ENCODE peak calls at places on chromosome 18, in seven cellular contexts. One of them, this sample, is unnamed. For H3K79me2, the result is how much of the 10 kb centered on the place peaks cover.

GRCh38 chr18:394997-395383 is 105.5 kb downstream of the COLEC12 start:
- DNase-seq in GM23248: peak
- DNase-seq in neural progenitor cell: no peak
- DNase-seq in MM.1S: no peak
- DNase-seq in HCT116: no peak
- DNase-seq in PC-3: no peak
- DNase-seq in GM23338: no peak
- DNase-seq in this sample: peak

GRCh38 chr18:46250084-46250811 is 146.1 kb downstream of the HAUS1 start:
- DNase-seq in GM23248: peak
- DNase-seq in neural progenitor cell: no peak
- DNase-seq in MM.1S: peak
- DNase-seq in HCT116: peak
- DNase-seq in PC-3: peak
- DNase-seq in GM23338: peak
- DNase-seq in this sample: peak

GRCh38 chr18:3689986-3690681 is 240.2 kb downstream of the TGIF1 start:
- DNase-seq in GM23248: no peak
- DNase-seq in neural progenitor cell: no peak
- DNase-seq in MM.1S: no peak
- DNase-seq in HCT116: no peak
- DNase-seq in PC-3: no peak
- DNase-seq in GM23338: peak
- DNase-seq in this sample: no peak

GRCh38 chr18:59656488-59656887 is 40.7 kb downstream of the CCBE1 start:
- DNase-seq in GM23248: no peak
- DNase-seq in neural progenitor cell: no peak
- DNase-seq in MM.1S: no peak
- DNase-seq in HCT116: no peak
- DNase-seq in PC-3: no peak
- DNase-seq in GM23338: no peak
- DNase-seq in this sample: no peak

GRCh38 chr18:3100498-3101132 is 87.7 kb upstream of the LPIN2 start:
- DNase-seq in GM23248: no peak
- DNase-seq in neural progenitor cell: no peak
- DNase-seq in MM.1S: no peak
- DNase-seq in HCT116: no peak
- DNase-seq in PC-3: no peak
- DNase-seq in GM23338: no peak
- DNase-seq in this sample: no peak

GRCh38 chr18:49561377-49562193 is at the start of gene LIPG:
- DNase-seq in GM23248: peak
- DNase-seq in neural progenitor cell: peak
- DNase-seq in MM.1S: peak
- DNase-seq in HCT116: peak
- DNase-seq in PC-3: peak
- DNase-seq in GM23338: peak
- DNase-seq in this sample: peak

GRCh38 chr18:48254077-48254602 is 155.0 kb downstream of the ZBTB7C start:
- DNase-seq in GM23248: no peak
- DNase-seq in neural progenitor cell: no peak
- DNase-seq in MM.1S: no peak
- DNase-seq in HCT116: no peak
- DNase-seq in PC-3: no peak
- DNase-seq in GM23338: no peak
- DNase-seq in this sample: no peak

GRCh38 chr18:57666818-57667497 is 45.3 kb upstream of the NARS1 start:
- DNase-seq in GM23248: peak
- DNase-seq in neural progenitor cell: no peak
- DNase-seq in MM.1S: no peak
- DNase-seq in HCT116: no peak
- DNase-seq in PC-3: no peak
- DNase-seq in GM23338: no peak
- DNase-seq in this sample: peak

GRCh38 chr18:56327171-56327885 is 311.1 kb downstream of the TXNL1 start:
- DNase-seq in GM23248: peak
- DNase-seq in neural progenitor cell: no peak
- DNase-seq in MM.1S: no peak
- DNase-seq in HCT116: no peak
- DNase-seq in PC-3: no peak
- DNase-seq in GM23338: no peak
- DNase-seq in this sample: no peak

GRCh38 chr18:73683618-73684238 is 463.9 kb downstream of the FBXO15 start:
- DNase-seq in GM23248: peak
- DNase-seq in neural progenitor cell: no peak
- DNase-seq in MM.1S: peak
- DNase-seq in HCT116: no peak
- DNase-seq in PC-3: peak
- DNase-seq in GM23338: no peak
- DNase-seq in this sample: no peak

GRCh38 chr18:15165048-15165447 is 417.1 kb downstream of the ANKRD30B start:
- DNase-seq in GM23248: no peak
- DNase-seq in neural progenitor cell: no peak
- DNase-seq in MM.1S: no peak
- DNase-seq in HCT116: no peak
- DNase-seq in PC-3: peak
- DNase-seq in GM23338: no peak
- DNase-seq in this sample: no peak

GRCh38 chr18:44682181-44682870 is 1.6 kb downstream of the SETBP1 start:
- DNase-seq in GM23248: no peak
- DNase-seq in neural progenitor cell: peak
- DNase-seq in MM.1S: peak
- DNase-seq in HCT116: no peak
- DNase-seq in PC-3: no peak
- DNase-seq in GM23338: peak
- DNase-seq in this sample: peak

GRCh38 chr18:57931038-57931437 is 113.0 kb upstream of the NEDD4L start:
- DNase-seq in GM23248: no peak
- DNase-seq in neural progenitor cell: no peak
- DNase-seq in MM.1S: peak
- DNase-seq in HCT116: no peak
- DNase-seq in PC-3: no peak
- DNase-seq in GM23338: no peak
- DNase-seq in this sample: no peak

GRCh38 chr18:25931126-25931525 is 159.3 kb downstream of the SS18 start:
- DNase-seq in GM23248: no peak
- DNase-seq in neural progenitor cell: no peak
- DNase-seq in MM.1S: no peak
- DNase-seq in HCT116: no peak
- DNase-seq in PC-3: no peak
- DNase-seq in GM23338: no peak
- DNase-seq in this sample: no peak
- H3K79me2 ChIP-seq in GM23248: under half
- H3K79me2 ChIP-seq in neural progenitor cell: under half
- H3K79me2 ChIP-seq in MM.1S: under half
- H3K79me2 ChIP-seq in HCT116: under half
- H3K79me2 ChIP-seq in PC-3: under half
- H3K79me2 ChIP-seq in GM23338: under half
- H3K79me2 ChIP-seq in this sample: under half

GRCh38 chr18:31563778-31564177 is 27.9 kb upstream of the TTR start:
- DNase-seq in GM23248: peak
- DNase-seq in neural progenitor cell: no peak
- DNase-seq in MM.1S: no peak
- DNase-seq in HCT116: no peak
- DNase-seq in PC-3: peak
- DNase-seq in GM23338: no peak
- DNase-seq in this sample: no peak
- TF ChIP-seq EZH2phosphoT487 in GM23248: no peak
- TF ChIP-seq EZH2phosphoT487 in neural progenitor cell: no peak
- TF ChIP-seq EZH2phosphoT487 in MM.1S: no peak
- TF ChIP-seq EZH2phosphoT487 in HCT116: no peak
- TF ChIP-seq EZH2phosphoT487 in PC-3: no peak
- TF ChIP-seq EZH2phosphoT487 in GM23338: no peak
- TF ChIP-seq EZH2phosphoT487 in this sample: no peak

DNA sequence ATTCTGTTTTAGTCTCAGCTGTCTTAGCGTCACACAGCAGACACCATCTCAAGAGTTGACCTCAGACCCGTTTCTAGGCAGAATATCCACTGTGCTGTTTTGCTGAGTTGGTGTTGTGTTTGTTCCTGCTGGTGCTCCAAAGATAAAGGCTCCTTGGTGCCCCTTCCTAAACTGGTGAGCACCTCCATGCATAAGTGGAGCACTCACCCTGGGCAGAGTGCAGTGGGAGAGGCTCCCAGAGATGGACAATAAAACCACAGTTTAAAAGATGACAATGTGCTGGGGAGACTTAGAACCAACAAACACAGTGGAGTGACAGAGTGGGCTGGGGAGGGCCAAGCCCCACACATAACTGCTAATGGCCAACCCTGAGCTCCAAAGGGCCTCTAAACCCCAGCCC is 271.1 kb downstream of the PHLPP1 start:
- DNase-seq in GM23248: no peak
- DNase-seq in neural progenitor cell: no peak
- DNase-seq in MM.1S: no peak
- DNase-seq in HCT116: no peak
- DNase-seq in PC-3: no peak
- DNase-seq in GM23338: no peak
- DNase-seq in this sample: no peak
- TF ChIP-seq EZH2 in GM23248: no peak
- TF ChIP-seq EZH2 in neural progenitor cell: no peak
- TF ChIP-seq EZH2 in MM.1S: no peak
- TF ChIP-seq EZH2 in HCT116: no peak
- TF ChIP-seq EZH2 in PC-3: no peak
- TF ChIP-seq EZH2 in GM23338: no peak
- TF ChIP-seq EZH2 in this sample: no peak

GRCh38 chr18:78703297-78703696 is 276.3 kb upstream of the SALL3 start:
- DNase-seq in GM23248: no peak
- DNase-seq in neural progenitor cell: no peak
- DNase-seq in MM.1S: no peak
- DNase-seq in HCT116: no peak
- DNase-seq in PC-3: no peak
- DNase-seq in GM23338: peak
- DNase-seq in this sample: no peak
- H3K79me2 ChIP-seq in GM23248: under half
- H3K79me2 ChIP-seq in neural progenitor cell: under half
- H3K79me2 ChIP-seq in MM.1S: under half
- H3K79me2 ChIP-seq in HCT116: under half
- H3K79me2 ChIP-seq in PC-3: under half
- H3K79me2 ChIP-seq in GM23338: under half
- H3K79me2 ChIP-seq in this sample: under half

GRCh38 chr18:77067315-77068061 is 65.1 kb downstream of the MBP start:
- DNase-seq in GM23248: peak
- DNase-seq in neural progenitor cell: no peak
- DNase-seq in MM.1S: no peak
- DNase-seq in HCT116: peak
- DNase-seq in PC-3: peak
- DNase-seq in GM23338: no peak
- DNase-seq in this sample: peak
- TF ChIP-seq EZH2phosphoT487 in GM23248: no peak
- TF ChIP-seq EZH2phosphoT487 in neural progenitor cell: no peak
- TF ChIP-seq EZH2phosphoT487 in MM.1S: no peak
- TF ChIP-seq EZH2phosphoT487 in HCT116: no peak
- TF ChIP-seq EZH2phosphoT487 in PC-3: no peak
- TF ChIP-seq EZH2phosphoT487 in GM23338: no peak
- TF ChIP-seq EZH2phosphoT487 in this sample: no peak

DNA sequence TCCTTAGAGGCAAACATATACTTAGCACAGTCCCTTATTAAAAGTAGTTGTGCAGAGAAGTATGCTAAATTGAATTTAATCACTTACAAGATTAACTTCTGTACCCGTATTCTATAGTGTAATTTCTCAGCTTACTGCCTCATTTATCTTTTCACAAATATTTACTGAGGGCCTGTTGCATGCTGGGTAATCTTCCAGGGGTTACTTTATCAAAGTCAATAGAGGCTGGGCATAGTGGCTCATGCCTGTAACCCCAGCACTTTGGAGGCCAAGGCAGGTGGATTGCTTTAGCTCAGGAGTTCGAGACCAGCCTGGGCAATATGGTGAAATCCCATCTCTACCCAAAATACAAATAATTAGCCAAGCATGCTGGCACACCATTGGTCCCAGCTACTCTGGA is 111.7 kb upstream of the RAB27B start:
- DNase-seq in GM23248: no peak
- DNase-seq in neural progenitor cell: no peak
- DNase-seq in MM.1S: no peak
- DNase-seq in HCT116: no peak
- DNase-seq in PC-3: no peak
- DNase-seq in GM23338: no peak
- DNase-seq in this sample: no peak
- TF ChIP-seq EZH2 in GM23248: no peak
- TF ChIP-seq EZH2 in neural progenitor cell: no peak
- TF ChIP-seq EZH2 in MM.1S: no peak
- TF ChIP-seq EZH2 in HCT116: no peak
- TF ChIP-seq EZH2 in PC-3: no peak
- TF ChIP-seq EZH2 in GM23338: no peak
- TF ChIP-seq EZH2 in this sample: no peak

This sample was measured in hepatocyte.